ENCODE peak calls at places on chromosomes 7 and 10, in eight cellular contexts. F is A549, K is tibial nerve, I is HepG2, U is ovary, L is stomach, P is transverse colon, T is esophagus muscularis mucosa. C is an unnamed sample.

GRCh38 chr10:74855027-74855426 is 28.6 kb downstream of the KAT6B start:
- DNase-seq in T (no peak), I (no peak), L (peak), F (no peak), P (peak), U (no peak), K (no peak), C (peak)

GRCh38 chr7:1040790-1041189 is 3.6 kb upstream of the GPR146 start:
- DNase-seq in U (peak), F (no peak), T (no peak), L (no peak), I (peak), K (no peak), P (no peak), C (no peak)

GRCh38 chr10:94239696-94240095 is 123.0 kb downstream of the NOC3L start:
- DNase-seq in P (no peak), T (no peak), F (no peak), I (no peak), U (no peak), K (no peak), L (no peak), C (no peak)

GRCh38 chr7:50497068-50497642 is 47.0 kb upstream of the FIGNL1 start:
- DNase-seq in L (no peak), U (no peak), T (peak), K (no peak), F (no peak), I (no peak), P (peak), C (no peak)

GRCh38 chr7:43943702-43944187 is 17.5 kb downstream of the UBE2D4 start:
- DNase-seq in P (no peak), F (no peak), I (no peak), T (no peak), K (no peak), U (no peak), L (no peak), C (peak)

GRCh38 chr10:50552308-50552707 is 71.4 kb downstream of the SGMS1 start:
- DNase-seq in T (no peak), P (no peak), U (no peak), F (no peak), K (no peak), L (no peak), I (no peak), C (no peak)

GRCh38 chr10:14879055-14879800 is 562 bp downstream of the SUV39H2 start:
- DNase-seq in L (no peak), K (peak), F (peak), U (no peak), I (peak), T (no peak), P (peak), C (no peak)

GRCh38 chr10:121553455-121553854 is 44.8 kb downstream of the FGFR2 start:
- DNase-seq in U (no peak), L (no peak), K (no peak), I (peak), T (no peak), P (no peak), F (no peak), C (no peak)

GRCh38 chr7:155104913-155105312 is 34.8 kb downstream of the HTR5A start:
- DNase-seq in L (no peak), F (no peak), T (no peak), U (no peak), P (peak), K (no peak), I (no peak), C (no peak)

GRCh38 chr10:33363112-33363511 is 28.6 kb upstream of the NRP1 start:
- DNase-seq in P (no peak), L (no peak), F (no peak), U (no peak), K (no peak), T (no peak), I (no peak), C (no peak)

GRCh38 chr7:157637216-157637954 is 300.6 kb downstream of the DNAJB6 start:
- DNase-seq in K (no peak), P (no peak), F (no peak), T (no peak), U (no peak), L (no peak), I (no peak), C (peak)

GRCh38 chr7:135001390-135002165 is 15.3 kb downstream of the AGBL3 start:
- DNase-seq in K (no peak), U (no peak), P (no peak), T (no peak), I (peak), F (no peak), L (no peak), C (no peak)

GRCh38 chr10:34598972-34599371 is 216.1 kb downstream of the PARD3 start:
- DNase-seq in K (no peak), I (no peak), U (no peak), F (no peak), P (no peak), L (no peak), T (no peak), C (no peak)

GRCh38 chr7:116528008-116528789 is 3.4 kb downstream of the CAV1 start:
- DNase-seq in T (no peak), I (no peak), P (peak), L (no peak), F (peak), U (peak), K (peak), C (peak)

GRCh38 chr7:7920481-7920880 is 48.1 kb upstream of the GLCCI1 start:
- DNase-seq in P (peak), U (no peak), F (no peak), K (no peak), L (no peak), I (no peak), T (no peak), C (no peak)

GRCh38 chr7:107995184-107996071 is 7.5 kb downstream of the LAMB1 start:
- DNase-seq in K (peak), I (peak), T (no peak), U (no peak), P (no peak), F (peak), L (no peak), C (peak)

GRCh38 chr10:96585726-96586418 is 940 bp downstream of the TM9SF3 start:
- DNase-seq in P (peak), K (no peak), I (no peak), L (no peak), T (no peak), F (no peak), U (no peak), C (no peak)

GRCh38 chr7:142328006-142328405 is 70.1 kb upstream of the PRSS58 start:
- DNase-seq in I (no peak), U (no peak), T (no peak), P (no peak), F (no peak), K (no peak), L (no peak), C (no peak)

GRCh38 chr10:97121084-97121483 is 64.7 kb downstream of the SLIT1 start:
- DNase-seq in L (no peak), T (no peak), U (no peak), P (no peak), I (no peak), F (no peak), K (no peak), C (no peak)

GRCh38 chr7:101170617-101171441 is 5.5 kb upstream of the VGF start:
- DNase-seq in F (no peak), T (no peak), L (no peak), I (no peak), K (no peak), P (no peak), U (no peak), C (no peak)

GRCh38 chr7:130838738-130839137 is 104.7 kb upstream of the KLF14 start:
- DNase-seq in L (no peak), K (no peak), F (peak), P (no peak), U (no peak), T (no peak), I (no peak), C (no peak)

GRCh38 chr10:4033341-4033896 is 248.4 kb upstream of the KLF6 start:
- DNase-seq in P (no peak), F (no peak), T (no peak), I (no peak), L (no peak), K (no peak), U (no peak), C (no peak)

GRCh38 chr10:125094111-125094705 is 66.2 kb downstream of the CTBP2 start:
- DNase-seq in K (no peak), L (peak), U (peak), F (no peak), P (no peak), T (no peak), I (no peak), C (peak)

DNA sequence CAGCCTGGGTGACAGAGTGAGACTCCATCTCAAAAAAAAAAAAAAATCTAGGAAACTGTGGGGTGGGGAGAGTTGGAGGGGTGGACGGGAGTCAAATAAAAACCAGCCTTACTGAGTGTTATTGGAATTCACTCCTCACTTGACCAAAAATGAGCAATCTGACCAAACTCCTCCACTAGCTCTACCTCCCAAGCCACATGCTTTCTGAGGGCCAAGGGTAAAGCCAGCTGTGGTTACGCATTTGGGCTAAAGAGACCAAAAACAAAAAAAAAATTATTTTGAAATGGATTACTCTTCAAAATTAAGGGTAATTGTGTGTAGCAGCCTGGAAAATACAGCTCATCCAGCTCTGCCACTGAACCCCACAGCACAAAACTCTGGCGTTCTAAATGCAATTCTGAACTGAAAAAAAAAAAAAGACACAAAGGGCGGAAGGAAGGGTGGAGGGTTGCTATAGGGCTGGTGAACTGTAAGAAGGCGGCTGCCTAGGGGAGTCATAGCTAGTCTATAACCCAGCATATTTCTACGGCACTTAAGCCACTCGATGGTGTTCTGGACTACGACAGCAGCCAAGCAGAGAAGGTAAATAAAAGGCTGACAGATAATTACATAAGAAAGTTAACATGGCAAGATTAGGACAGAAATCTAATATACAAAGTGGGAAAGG is 7.8 kb downstream of the ELMO1 start:
- DNase-seq in I (no peak), F (no peak), P (no peak), L (no peak), T (no peak), U (no peak), K (no peak), C (no peak)
- TF ChIP-seq EP300 in I (no peak), F (no peak), P (no peak), L (no peak), T (no peak), U (no peak), K (no peak), C (no peak)

DNA sequence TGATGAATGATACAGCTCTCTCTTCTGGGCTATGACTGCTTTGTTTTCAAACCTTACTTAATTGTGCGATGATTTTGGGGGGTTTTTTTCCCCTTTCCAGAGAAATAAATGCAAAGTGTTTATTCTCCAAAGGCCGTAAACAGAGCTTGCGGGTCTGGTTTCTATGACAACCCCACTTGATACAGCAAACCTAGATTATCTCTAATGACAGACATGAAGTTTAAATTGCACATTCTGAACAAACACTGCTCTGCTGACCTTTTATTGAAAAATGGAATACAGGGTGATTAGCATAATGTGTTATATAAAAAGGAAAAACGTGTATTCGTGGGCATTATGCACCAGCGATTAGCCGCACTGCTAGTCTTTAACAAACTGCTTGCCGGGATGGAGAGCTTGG is 78.3 kb upstream of the NANOS1 start:
- DNase-seq in U (no peak), P (no peak), T (no peak), F (no peak), L (no peak), I (no peak), K (no peak), C (no peak)
- TF ChIP-seq EP300 in U (no peak), P (no peak), T (no peak), F (no peak), L (no peak), I (no peak), K (no peak), C (no peak)

GRCh38 chr7:4361774-4362173 is 320.3 kb upstream of the FOXK1 start:
- DNase-seq in I (peak), L (no peak), K (no peak), T (no peak), F (peak), U (no peak), P (no peak), C (no peak)
- TF ChIP-seq EP300 in I (no peak), L (no peak), K (no peak), T (no peak), F (no peak), U (no peak), P (no peak), C (no peak)

GRCh38 chr10:75875740-75876139 is 444.3 kb downstream of the LRMDA start:
- DNase-seq in I (no peak), T (no peak), U (no peak), L (no peak), F (no peak), K (no peak), P (no peak), C (no peak)

GRCh38 chr10:75876710-75877109 is 445.3 kb downstream of the LRMDA start:
- DNase-seq in T (no peak), I (no peak), F (no peak), P (no peak), L (no peak), K (no peak), U (no peak), C (no peak)

GRCh38 chr10:75883081-75883480 is 451.7 kb downstream of the LRMDA start:
- DNase-seq in T (no peak), I (no peak), L (no peak), U (no peak), K (no peak), F (no peak), P (no peak), C (no peak)

GRCh38 chr10:75878586-75878985 is 447.2 kb downstream of the LRMDA start:
- DNase-seq in K (no peak), P (no peak), L (no peak), T (no peak), U (no peak), F (no peak), I (no peak), C (no peak)

GRCh38 chr10:75877877-75878276 is 446.5 kb downstream of the LRMDA start:
- DNase-seq in T (no peak), K (no peak), F (no peak), I (peak), P (no peak), U (no peak), L (no peak), C (no peak)
- TF ChIP-seq EP300 in T (no peak), K (no peak), F (no peak), I (no peak), P (no peak), U (no peak), L (no peak), C (no peak)

GRCh38 chr7:70380315-70381027 is 751.5 kb upstream of the GALNT17 start:
- DNase-seq in L (no peak), U (no peak), F (no peak), P (no peak), T (no peak), I (no peak), K (peak), C (no peak)
- TF ChIP-seq EP300 in L (no peak), U (no peak), F (no peak), P (no peak), T (no peak), I (no peak), K (no peak), C (no peak)

DNA sequence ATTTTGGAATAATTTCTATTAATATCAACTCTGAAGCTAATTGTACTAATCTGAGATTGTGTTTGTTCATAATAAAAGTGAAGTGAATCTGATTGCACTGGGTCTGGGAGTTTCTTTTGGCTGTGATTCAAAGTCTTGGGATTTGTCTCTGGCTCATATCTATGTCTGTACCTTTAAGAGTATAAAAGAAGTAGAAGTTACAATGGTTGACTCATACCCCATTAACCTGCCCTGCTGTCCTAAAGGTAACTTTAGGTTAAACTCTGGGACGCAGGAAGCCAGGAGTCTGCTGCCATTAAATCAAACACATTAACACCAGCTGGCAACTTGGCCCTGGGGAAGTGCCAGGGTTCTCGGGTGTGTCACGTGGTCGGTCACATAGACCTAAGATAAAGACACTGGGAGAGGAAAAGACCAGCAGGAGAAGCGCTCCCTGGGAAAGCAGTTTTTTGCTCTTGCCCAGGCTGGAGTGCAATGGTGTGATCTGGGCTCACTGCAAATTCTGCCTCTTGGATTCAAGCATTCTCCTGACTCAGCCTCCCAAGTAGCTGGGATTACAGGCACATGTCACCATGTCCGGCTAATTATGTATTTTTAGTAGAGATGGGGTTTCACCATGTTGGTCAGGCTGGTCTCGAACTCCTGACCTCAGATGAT is 17.8 kb downstream of the SCD start:
- DNase-seq in T (no peak), L (peak), P (peak), F (peak), I (peak), K (peak), U (peak), C (peak)
- TF ChIP-seq EP300 in T (no peak), L (no peak), P (peak), F (no peak), I (peak), K (no peak), U (no peak), C (peak)

C was measured in sigmoid colon.